ENCODE peak calls at places on chromosome 19, in five cellular contexts. N is stimulated activated CD4-positive, alpha-beta T cell treated with anti-CD3 and anti-CD28 coated beads, Interleukin-1b, Interleukin-23, amount 100 ng/mL, for 24 hours; X is T1000; I is ACHN; O is hepatocyte. U is an unnamed sample.

GRCh38 chr19:54047626-54048025 is 16.1 kb downstream of the VSTM1 start:
- DNase-seq in N (no peak), X (no peak), I (no peak), O (no peak), U (no peak)

GRCh38 chr19:9431475-9431874 is 3.9 kb downstream of the ZNF266 start:
- DNase-seq in N (no peak), X (no peak), I (no peak), O (peak), U (peak)

GRCh38 chr19:32269831-32270230 is 75.6 kb upstream of the ZNF507 start:
- DNase-seq in N (no peak), X (no peak), I (no peak), O (no peak), U (no peak)

GRCh38 chr19:33395561-33396550 is 22.3 kb downstream of the CEBPG start:
- DNase-seq in N (no peak), X (no peak), I (no peak), O (no peak), U (no peak)

GRCh38 chr19:944171-944567 is 18.3 kb downstream of the ARID3A start:
- DNase-seq in N (no peak), X (no peak), I (no peak), O (peak), U (no peak)

GRCh38 chr19:30799854-30800755 is 427.9 kb downstream of the ZNF536 start:
- DNase-seq in N (no peak), X (no peak), I (peak), O (peak), U (no peak)

GRCh38 chr19:351976-352625 is 7.5 kb upstream of the MIER2 start:
- DNase-seq in N (no peak), X (no peak), I (no peak), O (no peak), U (no peak)

GRCh38 chr19:4707956-4708650 is 15.5 kb downstream of the DPP9 start:
- DNase-seq in N (no peak), X (no peak), I (no peak), O (no peak), U (no peak)

GRCh38 chr19:13633109-13633508 is 126.8 kb upstream of the CACNA1A start:
- DNase-seq in N (no peak), X (peak), I (peak), O (peak), U (no peak)

GRCh38 chr19:56934438-56935090 is 94.0 kb upstream of the PEG3 start:
- DNase-seq in N (no peak), X (no peak), I (no peak), O (no peak), U (no peak)

GRCh38 chr19:18418725-18419194 is 438 bp upstream of the SSBP4 start:
- DNase-seq in N (no peak), X (peak), I (no peak), O (no peak), U (no peak)

GRCh38 chr19:1568320-1569019 is at the start of gene MEX3D:
- DNase-seq in N (peak), X (peak), I (peak), O (peak), U (peak)

GRCh38 chr19:38285567-38285966 is 18.5 kb upstream of the C19orf33 start:
- DNase-seq in N (no peak), X (no peak), I (no peak), O (no peak), U (no peak)

GRCh38 chr19:277581-278165 is 13.5 kb downstream of the PLPP2 start:
- DNase-seq in N (no peak), X (no peak), I (no peak), O (peak), U (no peak)

GRCh38 chr19:54345938-54346386 is 7.0 kb upstream of the LILRA4 start:
- DNase-seq in N (no peak), X (no peak), I (no peak), O (no peak), U (no peak)

GRCh38 chr19:49157445-49158224 is at the start of gene TRPM4:
- DNase-seq in N (no peak), X (peak), I (peak), O (peak), U (peak)

GRCh38 chr19:33186835-33187540 is 7.1 kb upstream of the LRP3 start:
- DNase-seq in N (no peak), X (no peak), I (no peak), O (no peak), U (no peak)

GRCh38 chr19:45075215-45076028 is 856 bp downstream of the ZNF296 start:
- DNase-seq in N (no peak), X (no peak), I (peak), O (peak), U (peak)

GRCh38 chr19:18122424-18122823 is 24.8 kb downstream of the MAST3 start:
- DNase-seq in N (no peak), X (no peak), I (no peak), O (no peak), U (no peak)

GRCh38 chr19:5533257-5533656 is 34.5 kb downstream of the TINCR start:
- DNase-seq in N (no peak), X (no peak), I (no peak), O (no peak), U (no peak)